ENCODE peak calls at places on chromosome 13, in four cellular contexts. V is pancreas, G is heart left ventricle, N is GM23248. K is an unnamed sample. For H3K27me3, the result is how much of the 10 kb centered on the place peaks cover.

GRCh38 chr13:113758651-113759524 is at the start of gene TMEM255B:
- DNase-seq in V (peak), G (peak), N (peak), K (peak)

GRCh38 chr13:83620535-83621220 is 261.6 kb downstream of the SLITRK1 start:
- DNase-seq in V (no peak), G (no peak), N (peak), K (no peak)

GRCh38 chr13:44974056-44974798 is 15.0 kb downstream of the NUFIP1 start:
- DNase-seq in V (no peak), G (peak), N (peak), K (no peak)

GRCh38 chr13:99124695-99125334 is 75.8 kb upstream of the UBAC2 start:
- DNase-seq in V (no peak), G (no peak), N (peak), K (no peak)

GRCh38 chr13:33869005-33869404 is 51.1 kb downstream of the RFC3 start:
- DNase-seq in V (no peak), G (no peak), N (no peak), K (no peak)

GRCh38 chr13:40922437-40923040 is 96.6 kb downstream of the ELF1 start:
- DNase-seq in V (peak), G (no peak), N (no peak), K (no peak)

GRCh38 chr13:98878421-98879126 is 99.3 kb downstream of the DOCK9 start:
- DNase-seq in V (no peak), G (no peak), N (no peak), K (no peak)

GRCh38 chr13:30108216-30108912 is 199.0 kb downstream of the KATNAL1 start:
- DNase-seq in V (no peak), G (no peak), N (no peak), K (no peak)

GRCh38 chr13:58024103-58024502 is 392.6 kb downstream of the PCDH17 start:
- DNase-seq in V (no peak), G (no peak), N (no peak), K (no peak)

GRCh38 chr13:41457589-41458186 is 338 bp downstream of the RGCC start:
- DNase-seq in V (no peak), G (peak), N (peak), K (no peak)

GRCh38 chr13:48266967-48267639 is 34.1 kb downstream of the ITM2B start:
- DNase-seq in V (no peak), G (no peak), N (peak), K (no peak)

GRCh38 chr13:27374650-27375049 is 49.8 kb upstream of the GTF3A start:
- DNase-seq in V (peak), G (peak), N (peak), K (no peak)
- H3K27me3 ChIP-seq in V (under half), G (under half), N (under half), K (under half)

DNA sequence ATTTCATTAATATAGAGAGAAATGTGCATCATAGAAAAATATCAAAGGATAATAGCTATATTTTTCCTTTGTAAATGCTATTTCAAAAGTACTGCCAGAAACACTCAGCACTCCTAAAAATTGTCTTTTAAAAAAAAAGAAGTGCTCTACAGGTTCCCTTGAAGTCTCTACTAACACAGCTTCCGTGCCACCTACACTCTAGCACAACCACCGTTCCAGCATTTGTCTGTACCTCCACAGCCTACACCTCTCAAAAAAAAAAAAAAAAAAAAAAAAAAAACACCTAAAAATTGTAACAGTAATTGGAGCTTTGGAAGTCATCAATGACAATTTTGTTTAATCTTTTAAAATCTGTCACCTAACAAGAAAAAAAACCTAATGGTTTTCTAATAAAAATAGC is 485.6 kb downstream of the MYO16 start:
- DNase-seq in V (no peak), G (no peak), N (no peak), K (no peak)
- H3K4me3 ChIP-seq in V (no peak), G (no peak), N (no peak), K (no peak)

GRCh38 chr13:109844396-109844795 is 58.0 kb upstream of the IRS2 start:
- DNase-seq in V (peak), G (no peak), N (peak), K (no peak)

GRCh38 chr13:109840893-109841287 is 54.5 kb upstream of the IRS2 start:
- DNase-seq in V (no peak), G (no peak), N (no peak), K (no peak)

GRCh38 chr13:109842521-109842920 is 56.1 kb upstream of the IRS2 start:
- DNase-seq in V (no peak), G (no peak), N (no peak), K (no peak)

GRCh38 chr13:109843695-109844094 is 57.3 kb upstream of the IRS2 start:
- DNase-seq in V (no peak), G (no peak), N (no peak), K (no peak)

DNA sequence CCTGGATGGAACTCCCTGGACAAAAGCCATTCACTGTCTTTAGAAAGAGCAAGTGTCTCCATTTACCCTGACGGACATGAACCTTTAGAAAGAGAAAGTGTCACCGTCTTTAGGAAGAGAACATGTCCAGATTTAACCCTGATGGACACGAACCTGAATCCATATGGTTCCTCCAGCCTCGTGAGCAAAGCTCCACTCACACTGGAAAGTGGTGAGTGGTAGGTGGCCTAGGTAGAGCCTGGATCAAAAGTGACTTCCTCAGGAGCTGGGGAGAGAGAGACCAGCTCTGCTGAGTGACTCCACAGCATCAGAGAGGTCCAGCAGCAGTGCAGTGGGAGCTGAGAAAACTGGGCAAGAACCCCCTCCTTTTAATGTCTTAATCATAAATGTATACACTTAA is 59.8 kb upstream of the IRS2 start:
- DNase-seq in V (no peak), G (no peak), N (no peak), K (no peak)
- H3K27me3 ChIP-seq in V (under half), G (under half), N (under half), K (under half)

GRCh38 chr13:111623743-111624505 is 303.5 kb downstream of the TEX29 start:
- DNase-seq in V (no peak), G (no peak), N (no peak), K (no peak)

GRCh38 chr13:111625526-111626315 is 305.3 kb downstream of the TEX29 start:
- DNase-seq in V (no peak), G (no peak), N (no peak), K (no peak)

GRCh38 chr13:111621164-111621563 is 300.7 kb downstream of the TEX29 start:
- DNase-seq in V (no peak), G (no peak), N (no peak), K (no peak)

GRCh38 chr13:111622051-111622531 is 301.6 kb downstream of the TEX29 start:
- DNase-seq in V (no peak), G (no peak), N (no peak), K (no peak)

GRCh38 chr13:111623170-111623569 is 302.7 kb downstream of the TEX29 start:
- DNase-seq in V (no peak), G (no peak), N (no peak), K (no peak)
- H3K4me3 ChIP-seq in V (no peak), G (no peak), N (no peak), K (no peak)

DNA sequence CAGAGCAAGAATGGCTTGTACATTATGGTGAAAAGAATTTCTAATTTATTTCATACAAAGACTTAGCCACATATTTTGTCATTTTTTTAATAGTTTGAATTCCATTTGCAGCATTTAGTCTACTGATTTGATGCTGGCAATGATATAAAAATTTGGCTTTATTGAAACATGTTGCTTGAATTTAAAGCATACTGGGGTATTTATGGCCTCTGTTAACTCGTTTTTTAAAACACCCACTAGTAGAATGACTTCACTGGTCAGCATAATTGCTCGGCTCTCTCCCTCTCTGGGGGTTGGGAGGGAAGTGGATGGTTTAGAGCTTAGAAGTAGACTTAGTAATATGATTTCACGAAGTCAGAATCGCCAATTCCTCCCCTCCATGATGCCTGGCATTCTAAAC is 354.9 kb upstream of the HTR2A start:
- DNase-seq in V (no peak), G (no peak), N (peak), K (no peak)
- H3K27me3 ChIP-seq in V (under half), G (under half), N (under half), K (under half)